ENCODE peak calls at places on chromosomes 16 and 17, in four cellular contexts. R is NCI-H446; D is activated CD8-positive, alpha-beta T cell treated with anti-CD3 and anti-CD28 coated beads for 36 hours; M is Peyer's patch. E is an unnamed sample.

GRCh38 chr16:66441586-66442375 is 14.7 kb downstream of the BEAN1 start:
- DNase-seq in R (no peak), D (no peak), M (peak; percentile 27), E (no peak)

GRCh38 chr17:44934745-44935105 is 12.8 kb downstream of the KIF18B start:
- DNase-seq in R (no peak), D (no peak), M (no peak), E (no peak)

GRCh38 chr16:16127469-16128116 is 95.7 kb downstream of the ABCC6 start:
- DNase-seq in R (peak; percentile 73), D (peak; percentile 77), M (peak; percentile 85), E (peak; percentile 66)

GRCh38 chr16:69349508-69349907 is 2.1 kb downstream of the TMED6 start:
- DNase-seq in R (no peak), D (no peak), M (no peak), E (no peak)

GRCh38 chr17:7951143-7951792 is 19.3 kb downstream of the CNTROB start:
- DNase-seq in R (no peak), D (peak; percentile 70), M (peak; percentile 43), E (no peak)

GRCh38 chr16:79988721-79989220 is 388.2 kb upstream of the MAF start:
- DNase-seq in R (no peak), D (no peak), M (no peak), E (no peak)

GRCh38 chr16:14559809-14560227 is 70.2 kb downstream of the PARN start:
- DNase-seq in R (peak; percentile 3), D (no peak), M (no peak), E (peak; percentile 50)

GRCh38 chr17:75822119-75822799 is 21.9 kb downstream of the UNC13D start:
- DNase-seq in R (peak; percentile 85), D (peak; percentile 72), M (peak; percentile 72), E (peak; percentile 53)

GRCh38 chr16:66366433-66367299 is at the start of gene CDH5:
- DNase-seq in R (peak; percentile 81), D (no peak), M (peak; percentile 50), E (peak; percentile 19)

GRCh38 chr17:73657473-73658116 is 13.3 kb upstream of the SDK2 start:
- DNase-seq in R (no peak), D (peak; percentile 42), M (peak; percentile 68), E (peak; percentile 74)

GRCh38 chr17:68600123-68600880 is 865 bp downstream of the FAM20A start:
- DNase-seq in R (no peak), D (peak; percentile 7), M (no peak), E (peak; percentile 10)

GRCh38 chr16:31386157-31386984 is 6.8 kb upstream of the ITGAD start:
- DNase-seq in R (no peak), D (peak; percentile 56), M (no peak), E (no peak)

GRCh38 chr16:49700222-49700927 is 155.5 kb downstream of the ZNF423 start:
- DNase-seq in R (peak; percentile 44), D (no peak), M (no peak), E (no peak)

GRCh38 chr17:81520021-81520894 is 7.7 kb upstream of the ACTG1 start:
- DNase-seq in R (no peak), D (no peak), M (no peak), E (no peak)

GRCh38 chr17:69235338-69236058 is 6.9 kb upstream of the ABCA10 start:
- DNase-seq in R (peak; percentile 76), D (peak; percentile 84), M (peak; percentile 90), E (peak; percentile 78)

GRCh38 chr16:23080329-23080728 is 68.9 kb downstream of the USP31 start:
- DNase-seq in R (no peak), D (no peak), M (no peak), E (no peak)

GRCh38 chr17:56833023-56833811 is 503 bp downstream of the C17orf67 start:
- DNase-seq in R (peak; percentile 33), D (peak; percentile 75), M (peak; percentile 90), E (peak; percentile 75)

GRCh38 chr17:69796093-69796492 is 278.9 kb upstream of the KCNJ16 start:
- DNase-seq in R (no peak), D (no peak), M (no peak), E (no peak)

GRCh38 chr16:3868556-3868955 is 12.0 kb downstream of the CREBBP start:
- DNase-seq in R (no peak), D (no peak), M (no peak), E (no peak)

GRCh38 chr16:81493755-81494433 is 49.3 kb downstream of the CMIP start:
- DNase-seq in R (no peak), D (peak; percentile 57), M (peak; percentile 90), E (peak; percentile 71)

GRCh38 chr17:33012522-33013033 is 20.9 kb downstream of the SPACA3 start:
- DNase-seq in R (no peak), D (no peak), M (peak; percentile 40), E (no peak)

GRCh38 chr17:47288531-47289116 is 35.0 kb downstream of the ITGB3 start:
- DNase-seq in R (no peak), D (no peak), M (no peak), E (no peak)

GRCh38 chr17:42132941-42133340 is 10.3 kb downstream of the HSPB9 start:
- DNase-seq in R (no peak), D (peak; percentile 47), M (peak; percentile 75), E (peak; percentile 77)

GRCh38 chr16:89319883-89320716 is 102.6 kb downstream of the ZNF778 start:
- DNase-seq in R (no peak), D (peak; percentile 71), M (no peak), E (peak; percentile 38)

GRCh38 chr16:21283521-21284289 is 5.6 kb upstream of the CRYM start:
- DNase-seq in R (no peak), D (peak; percentile 5), M (peak; percentile 68), E (peak; percentile 56)

GRCh38 chr17:44969144-44969780 is 1.2 kb upstream of the C1QL1 start:
- DNase-seq in R (no peak), D (no peak), M (no peak), E (no peak)

GRCh38 chr17:20208717-20209116 is 199.6 kb downstream of the SPECC1 start:
- DNase-seq in R (no peak), D (no peak), M (no peak), E (no peak)

GRCh38 chr16:85946680-85947510 is 47.9 kb downstream of the IRF8 start:
- DNase-seq in R (no peak), D (no peak), M (no peak), E (no peak)

GRCh38 chr17:79087428-79088143 is 13.0 kb downstream of the ENGASE start:
- DNase-seq in R (peak; percentile 77), D (peak; percentile 85), M (peak; percentile 90), E (peak; percentile 76)

GRCh38 chr16:6484121-6484520 is 848.5 kb upstream of the RBFOX1 start:
- DNase-seq in R (no peak), D (no peak), M (no peak), E (no peak)

GRCh38 chr16:85959686-85960085 is 60.7 kb downstream of the IRF8 start:
- DNase-seq in R (no peak), D (no peak), M (peak; percentile 74), E (peak; percentile 74)

GRCh38 chr16:88810166-88810867 is 1.4 kb downstream of the APRT start:
- DNase-seq in R (no peak), D (peak; percentile 66), M (no peak), E (no peak)

GRCh38 chr17:32947736-32948135 is 19.8 kb downstream of the TMEM98 start:
- DNase-seq in R (no peak), D (no peak), M (no peak), E (no peak)

GRCh38 chr17:79789943-79790804 is 6.7 kb downstream of the CBX8 start:
- DNase-seq in R (peak; percentile 56), D (no peak), M (peak; percentile 69), E (peak; percentile 50)

GRCh38 chr17:42016411-42016831 is 818 bp downstream of the DNAJC7 start:
- DNase-seq in R (no peak), D (peak; percentile 36), M (no peak), E (no peak)

GRCh38 chr17:869067-869466 is 86.9 kb downstream of the MRM3 start:
- DNase-seq in R (no peak), D (no peak), M (peak; percentile 66), E (peak; percentile 55)

GRCh38 chr17:51748749-51749604 is 409.5 kb downstream of the CA10 start:
- DNase-seq in R (no peak), D (no peak), M (no peak), E (no peak)

GRCh38 chr17:27572665-27573064 is 58.3 kb upstream of the LGALS9 start:
- DNase-seq in R (no peak), D (peak; percentile 91), M (no peak), E (no peak)

E was measured in transverse colon.